ENCODE peak calls at places on chromosomes 11 and 22, in five cellular contexts. M, X, K, I and P are unnamed samples.

GRCh38 chr11:65121447-65121864 is 478 bp downstream of the FAU start:
- DNase-seq in M (no peak), X (no peak), K (no peak), I (peak; percentile 57), P (peak; percentile 28)

GRCh38 chr11:128468106-128468505 is 119.3 kb downstream of the ETS1 start:
- DNase-seq in M (peak; percentile 27), X (no peak), K (no peak), I (no peak), P (no peak)

GRCh38 chr11:95831198-95831883 is 41.0 kb downstream of the CEP57 start:
- DNase-seq in M (peak; percentile 55), X (peak; percentile 91), K (no peak), I (no peak), P (no peak)

GRCh38 chr11:2587976-2588748 is 111.6 kb downstream of the KCNQ1OT1 start:
- DNase-seq in M (no peak), X (no peak), K (no peak), I (peak; percentile 23), P (no peak)

GRCh38 chr11:62923634-62924411 is 2.7 kb upstream of the CHRM1 start:
- DNase-seq in M (peak; percentile 36), X (no peak), K (peak; percentile 38), I (no peak), P (no peak)

GRCh38 chr11:79081441-79082124 is 359.2 kb downstream of the TENM4 start:
- DNase-seq in M (peak; percentile 24), X (peak; percentile 43), K (no peak), I (no peak), P (no peak)

GRCh38 chr11:128421577-128421976 is 165.8 kb downstream of the ETS1 start:
- DNase-seq in M (peak; percentile 47), X (no peak), K (no peak), I (no peak), P (no peak)

GRCh38 chr11:33895752-33896137 is 3.9 kb upstream of the LMO2 start:
- DNase-seq in M (peak; percentile 83), X (no peak), K (no peak), I (no peak), P (no peak)

GRCh38 chr11:67357831-67358555 is 4.6 kb upstream of the POLD4 start:
- DNase-seq in M (peak; percentile 72), X (no peak), K (no peak), I (no peak), P (no peak)

GRCh38 chr22:26949193-26949592 is 291.8 kb downstream of the MIAT start:
- DNase-seq in M (peak; percentile 24), X (no peak), K (no peak), I (no peak), P (peak; percentile 54)

GRCh38 chr11:77617892-77618291 is 19.7 kb downstream of the CLNS1A start:
- DNase-seq in M (no peak), X (no peak), K (no peak), I (no peak), P (no peak)

GRCh38 chr11:72483412-72484186 is 49.3 kb upstream of the CLPB start:
- DNase-seq in M (peak; percentile 80), X (no peak), K (no peak), I (no peak), P (peak; percentile 6)

GRCh38 chr11:41189711-41190477 is 269.6 kb downstream of the LRRC4C start:
- DNase-seq in M (no peak), X (no peak), K (no peak), I (no peak), P (no peak)

GRCh38 chr11:129023968-129024676 is 81.5 kb upstream of the TP53AIP1 start:
- DNase-seq in M (peak; percentile 97), X (no peak), K (no peak), I (no peak), P (no peak)

GRCh38 chr22:49773531-49773930 is 54.1 kb downstream of the BRD1 start:
- DNase-seq in M (no peak), X (no peak), K (no peak), I (no peak), P (no peak)

GRCh38 chr11:13784848-13785247 is 116.4 kb downstream of the FAR1 start:
- DNase-seq in M (no peak), X (no peak), K (no peak), I (no peak), P (no peak)

GRCh38 chr22:21054046-21054713 is 8.4 kb downstream of the LRRC74B start:
- DNase-seq in M (no peak), X (no peak), K (no peak), I (no peak), P (no peak)

GRCh38 chr22:43303166-43303565 is 40.0 kb downstream of the SCUBE1 start:
- DNase-seq in M (no peak), X (no peak), K (no peak), I (no peak), P (no peak)

GRCh38 chr22:22788460-22789037 is 99.1 kb upstream of the IGLL5 start:
- DNase-seq in M (no peak), X (no peak), K (no peak), I (no peak), P (no peak)
- TF ChIP-seq CTCF in M (no peak), X (no peak), K (no peak), I (no peak), P (no peak)

DNA sequence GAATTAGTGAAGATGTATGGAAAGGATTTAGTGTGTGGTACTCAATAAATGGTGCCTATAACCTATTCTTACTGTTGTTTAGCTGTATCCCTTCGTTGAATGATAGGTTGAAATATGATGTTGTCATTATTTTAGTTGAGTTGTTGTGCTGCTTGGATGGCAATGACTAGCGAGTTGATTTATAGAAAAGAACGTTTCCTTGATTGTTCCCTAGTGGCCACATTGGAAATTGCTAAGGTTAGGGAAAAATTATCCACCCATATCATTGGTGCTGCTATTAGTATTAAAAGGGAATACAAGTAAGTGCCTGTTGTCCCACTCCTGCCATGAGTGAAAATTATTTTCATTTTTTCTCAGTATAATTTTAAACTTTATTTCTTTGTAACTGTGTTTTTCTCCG is 14.5 kb downstream of the EMSY start:
- DNase-seq in M (peak; percentile 19), X (no peak), K (no peak), I (no peak), P (no peak)
- TF ChIP-seq CTCF in M (peak; percentile 42), X (peak; percentile 32), K (peak; percentile 36), I (no peak), P (peak; percentile 69)

DNA sequence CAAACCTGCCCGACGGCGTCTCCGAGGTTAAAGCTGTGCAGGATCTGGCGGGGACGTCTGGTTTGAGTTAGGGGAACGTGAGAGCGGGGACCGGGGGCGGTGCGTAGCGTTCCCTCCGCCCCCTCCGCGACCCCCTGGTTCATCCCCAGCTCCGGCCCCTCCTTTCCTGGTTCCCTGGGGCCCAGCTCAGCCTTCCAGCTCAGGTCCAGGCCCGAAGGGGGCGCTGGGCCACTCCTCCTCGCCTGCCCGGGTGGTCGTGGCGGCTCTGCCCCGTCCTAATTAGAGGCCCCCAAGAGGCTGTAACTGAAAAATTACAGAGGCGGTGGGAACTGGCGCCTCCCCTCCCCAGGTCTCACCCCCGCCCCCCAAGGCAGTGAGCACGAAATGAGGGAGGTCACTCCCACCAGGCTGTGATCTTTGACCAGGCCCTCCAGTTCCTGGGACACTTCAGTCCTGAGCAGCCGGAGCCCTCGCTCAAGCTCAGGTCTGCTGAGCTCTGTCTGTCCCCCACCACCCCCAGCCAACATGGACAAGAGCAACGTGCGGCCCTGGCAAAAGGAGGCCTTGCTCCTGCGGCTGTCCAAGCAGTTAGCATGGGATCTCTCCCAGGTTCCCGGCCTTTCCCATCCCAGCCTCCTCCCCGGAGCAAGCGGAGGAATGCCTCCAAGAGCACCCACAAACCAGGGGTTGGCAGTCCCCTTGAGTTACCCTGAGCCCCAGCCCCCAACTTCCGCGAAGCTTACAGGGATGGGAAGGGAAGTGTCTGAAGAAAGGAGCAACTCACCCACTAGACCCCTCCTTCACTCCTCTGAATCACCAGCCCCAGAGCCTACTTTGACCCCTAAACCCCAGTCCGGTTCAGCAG is 3.3 kb downstream of the CD248 start:
- DNase-seq in M (no peak), X (no peak), K (no peak), I (no peak), P (no peak)
- TF ChIP-seq CTCF in M (no peak), X (no peak), K (no peak), I (no peak), P (no peak)

GRCh38 chr11:71240061-71240690 is 12.2 kb downstream of the SHANK2 start:
- DNase-seq in M (no peak), X (no peak), K (no peak), I (no peak), P (no peak)
- TF ChIP-seq CTCF in M (no peak), X (no peak), K (no peak), I (no peak), P (no peak)

GRCh38 chr11:46413755-46414465 is 22.3 kb upstream of the CHRM4 start:
- DNase-seq in M (peak; percentile 42), X (no peak), K (no peak), I (no peak), P (no peak)

GRCh38 chr11:46407635-46408034 is 16.1 kb upstream of the CHRM4 start:
- DNase-seq in M (no peak), X (no peak), K (no peak), I (no peak), P (no peak)

GRCh38 chr11:46414466-46414796 is 22.9 kb upstream of the CHRM4 start:
- DNase-seq in M (no peak), X (no peak), K (no peak), I (no peak), P (no peak)

GRCh38 chr11:46408407-46408986 is 16.9 kb upstream of the CHRM4 start:
- DNase-seq in M (no peak), X (no peak), K (no peak), I (no peak), P (no peak)

GRCh38 chr11:46410021-46410420 is 18.4 kb upstream of the CHRM4 start:
- DNase-seq in M (no peak), X (no peak), K (no peak), I (no peak), P (peak; percentile 23)
- TF ChIP-seq CTCF in M (peak; percentile 7), X (peak; percentile 48), K (no peak), I (no peak), P (no peak)

GRCh38 chr11:91433284-91434010 is 791.2 kb upstream of the FAT3 start:
- DNase-seq in M (no peak), X (peak; percentile 28), K (no peak), I (no peak), P (no peak)

DNA sequence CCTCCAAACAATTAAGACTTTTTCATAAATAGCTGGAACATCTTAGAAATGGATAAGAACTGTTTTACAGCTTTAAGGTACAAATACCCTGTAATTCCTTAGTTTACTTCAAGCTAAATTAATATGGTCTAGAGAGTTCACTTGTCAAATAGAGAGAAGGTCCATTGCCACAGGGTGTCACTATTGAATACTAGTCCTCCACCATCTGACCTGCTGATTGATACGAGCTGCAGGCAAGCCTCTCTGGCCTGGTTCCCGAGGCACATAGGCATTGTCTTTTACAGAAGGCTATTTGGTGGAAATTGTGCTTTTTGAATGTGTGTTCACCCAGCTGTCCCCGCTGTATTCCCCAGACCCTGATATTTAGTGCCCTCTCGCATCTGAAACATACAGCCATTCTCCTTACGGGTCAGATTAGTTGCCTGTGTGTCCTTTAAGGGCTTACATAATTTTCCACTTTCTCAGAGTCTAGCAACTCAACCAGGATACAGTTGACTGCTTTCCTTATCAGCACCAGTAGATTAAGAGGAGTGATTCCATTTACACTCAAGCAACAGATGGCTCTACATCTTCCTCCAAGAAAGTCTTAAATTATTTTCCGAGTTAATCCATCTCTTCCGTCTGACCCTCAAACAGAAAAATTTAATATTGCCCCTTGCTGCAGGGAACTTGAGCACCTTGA is 788.8 kb upstream of the FAT3 start:
- DNase-seq in M (peak; percentile 5), X (no peak), K (no peak), I (no peak), P (no peak)
- TF ChIP-seq CTCF in M (peak; percentile 9), X (no peak), K (no peak), I (no peak), P (no peak)